ENCODE peak calls at places on chromosomes 13 and 19, in six cellular contexts. M, J, Z, O, D and P are unnamed samples.

GRCh38 chr13:24557121-24557520 is 44.5 kb upstream of the PARP4 start:
- DNase-seq in Z (no peak), M (no peak), O (no peak), J (no peak), D (no peak), P (no peak)

GRCh38 chr19:17706750-17707181 is 12.5 kb upstream of the MAP1S start:
- DNase-seq in O (no peak), D (peak), Z (no peak), M (peak), J (peak), P (peak)

GRCh38 chr13:40446365-40446764 is 220.1 kb downstream of the FOXO1 start:
- DNase-seq in J (no peak), Z (peak), O (no peak), D (no peak), M (no peak), P (no peak)

GRCh38 chr19:5967571-5967970 is 10.4 kb downstream of the RANBP3 start:
- DNase-seq in O (no peak), Z (no peak), D (no peak), J (no peak), M (no peak), P (no peak)

GRCh38 chr19:681029-681626 is 4.9 kb downstream of the FSTL3 start:
- DNase-seq in Z (no peak), J (peak), O (peak), D (no peak), M (no peak), P (peak)

GRCh38 chr13:63161219-63161618 is 1745.6 kb upstream of the PCDH20 start:
- DNase-seq in O (no peak), D (no peak), J (no peak), M (no peak), Z (no peak), P (no peak)

GRCh38 chr13:72586519-72586918 is 140.9 kb downstream of the MZT1 start:
- DNase-seq in D (no peak), M (no peak), O (no peak), J (no peak), Z (no peak), P (no peak)

GRCh38 chr19:35117791-35118190 is 2.2 kb downstream of the FXYD3 start:
- DNase-seq in O (no peak), J (no peak), Z (no peak), D (no peak), M (no peak), P (no peak)

GRCh38 chr19:50341091-50341564 is 12.0 kb upstream of the KCNC3 start:
- DNase-seq in M (no peak), J (no peak), O (no peak), D (no peak), Z (no peak), P (no peak)

GRCh38 chr13:113991676-113992179 is 17.9 kb upstream of the C13orf46 start:
- DNase-seq in M (no peak), J (no peak), D (no peak), Z (no peak), O (no peak), P (no peak)

GRCh38 chr13:102227696-102228095 is 174.2 kb downstream of the FGF14 start:
- DNase-seq in M (no peak), D (no peak), J (no peak), Z (no peak), O (no peak), P (no peak)